ENCODE peak calls at places on chromosomes 13 and 19, in four cellular contexts. N is central memory CD4-positive, alpha-beta T cell; G is transverse colon; S is body of pancreas. C is an unnamed sample.

GRCh38 chr19:6663236-6664187 is 6.4 kb downstream of the TNFSF14 start:
- DNase-seq in N (no peak), G (no peak), S (no peak), C (no peak)

GRCh38 chr19:39968789-39969188 is 2.2 kb upstream of the PSMC4 start:
- DNase-seq in N (no peak), G (no peak), S (no peak), C (no peak)

GRCh38 chr19:49954092-49954825 is 6.7 kb downstream of the SIGLEC11 start:
- DNase-seq in N (no peak), G (no peak), S (peak; percentile 35), C (peak; percentile 37)

GRCh38 chr13:113802090-113802531 is 43.1 kb downstream of the TMEM255B start:
- DNase-seq in N (no peak), G (no peak), S (peak; percentile 33), C (no peak)

GRCh38 chr13:32278456-32278855 is 36.7 kb downstream of the ZAR1L start:
- DNase-seq in N (no peak), G (no peak), S (no peak), C (no peak)

GRCh38 chr13:97239943-97240788 is 18.0 kb downstream of the MBNL2 start:
- DNase-seq in N (no peak), G (no peak), S (no peak), C (no peak)

GRCh38 chr19:45468159-45468651 is 409 bp downstream of the FOSB start:
- DNase-seq in N (no peak), G (peak; percentile 48), S (peak; percentile 45), C (no peak)

GRCh38 chr19:44600466-44600865 is 12.9 kb upstream of the IGSF23 start:
- DNase-seq in N (no peak), G (no peak), S (no peak), C (no peak)

GRCh38 chr19:6740589-6741348 is 1.3 kb downstream of the TRIP10 start:
- DNase-seq in N (no peak), G (peak; percentile 62), S (peak; percentile 42), C (no peak)

GRCh38 chr19:1453525-1454371 is 3.8 kb downstream of the APC2 start:
- DNase-seq in N (no peak), G (no peak), S (peak; percentile 26), C (no peak)

GRCh38 chr13:77478645-77478997 is 56.9 kb upstream of the SCEL start:
- DNase-seq in N (no peak), G (no peak), S (no peak), C (no peak)

GRCh38 chr13:102914629-102914935 is 68.8 kb downstream of the ERCC5 start:
- DNase-seq in N (no peak), G (no peak), S (no peak), C (no peak)

GRCh38 chr13:98978280-98978679 is 416 bp upstream of the DOCK9 start:
- DNase-seq in N (no peak), G (no peak), S (no peak), C (no peak)

GRCh38 chr19:53002479-53002878 is 11.2 kb upstream of the ERVV-1 start:
- DNase-seq in N (no peak), G (no peak), S (no peak), C (no peak)

GRCh38 chr19:9953802-9954542 is 17.7 kb upstream of the OLFM2 start:
- DNase-seq in N (no peak), G (no peak), S (no peak), C (no peak)

GRCh38 chr19:43780706-43781525 is at the start of gene KCNN4:
- DNase-seq in N (peak; percentile 36), G (peak; percentile 88), S (no peak), C (peak; percentile 59)

GRCh38 chr13:90498816-90499215 is 848.7 kb upstream of the MIR17HG start:
- DNase-seq in N (no peak), G (no peak), S (no peak), C (no peak)

GRCh38 chr13:49746111-49746510 is 46.4 kb downstream of the KPNA3 start:
- DNase-seq in N (no peak), G (peak; percentile 63), S (no peak), C (no peak)

GRCh38 chr19:18399008-18399407 is 1.6 kb upstream of the LRRC25 start:
- DNase-seq in N (no peak), G (peak; percentile 60), S (peak; percentile 82), C (no peak)

GRCh38 chr13:60091573-60091972 is 72.2 kb downstream of the DIAPH3 start:
- DNase-seq in N (no peak), G (no peak), S (no peak), C (no peak)

GRCh38 chr13:38785047-38785446 is 98.2 kb downstream of the FREM2 start:
- DNase-seq in N (no peak), G (no peak), S (no peak), C (no peak)

GRCh38 chr13:100512422-100512821 is 76.2 kb downstream of the GGACT start:
- DNase-seq in N (no peak), G (no peak), S (no peak), C (no peak)

GRCh38 chr19:51025401-51025800 is 1.0 kb downstream of the KLK11 start:
- DNase-seq in N (no peak), G (no peak), S (no peak), C (no peak)

GRCh38 chr13:91242652-91243051 is 104.8 kb upstream of the MIR17HG start:
- DNase-seq in N (no peak), G (no peak), S (no peak), C (no peak)

GRCh38 chr13:109344552-109345157 is 441.7 kb downstream of the IRS2 start:
- DNase-seq in N (no peak), G (no peak), S (no peak), C (no peak)

GRCh38 chr19:47107201-47107952 is 6.2 kb downstream of the ZC3H4 start:
- DNase-seq in N (peak; percentile 22), G (no peak), S (peak; percentile 59), C (peak; percentile 52)